ENCODE peak calls at places on chromosome 1, in five cellular contexts. D, R, E, P and G are unnamed samples.

GRCh38 chr1:92218559-92218958 is 844 bp downstream of the C1orf146 start:
- DNase-seq in D (no peak), R (no peak), E (no peak), P (no peak), G (no peak)

GRCh38 chr1:32761253-32761877 is 55.8 kb downstream of the YARS1 start:
- DNase-seq in D (peak), R (peak), E (peak), P (peak), G (no peak)

GRCh38 chr1:8813016-8813763 is 4.2 kb downstream of the RERE start:
- DNase-seq in D (no peak), R (no peak), E (no peak), P (no peak), G (no peak)

GRCh38 chr1:238409947-238410346 is 519.2 kb upstream of the ZP4 start:
- DNase-seq in D (no peak), R (no peak), E (no peak), P (no peak), G (no peak)

GRCh38 chr1:18637553-18637960 is 6.9 kb downstream of the PAX7 start:
- DNase-seq in D (no peak), R (no peak), E (peak), P (no peak), G (no peak)

GRCh38 chr1:24806588-24806987 is 61.3 kb downstream of the CLIC4 start:
- DNase-seq in D (no peak), R (no peak), E (peak), P (no peak), G (no peak)

GRCh38 chr1:96536576-96536975 is 185.0 kb upstream of the PTBP2 start:
- DNase-seq in D (no peak), R (no peak), E (no peak), P (no peak), G (no peak)

GRCh38 chr1:33612877-33613487 is 140.5 kb downstream of the ZSCAN20 start:
- DNase-seq in D (no peak), R (peak), E (peak), P (peak), G (peak)

GRCh38 chr1:219337588-219337987 is 163.9 kb downstream of the LYPLAL1 start:
- DNase-seq in D (no peak), R (no peak), E (no peak), P (no peak), G (no peak)

GRCh38 chr1:194069168-194069830 is 882.9 kb upstream of the B3GALT2 start:
- DNase-seq in D (no peak), R (no peak), E (no peak), P (no peak), G (no peak)

GRCh38 chr1:221683681-221684080 is 58.2 kb downstream of the DUSP10 start:
- DNase-seq in D (no peak), R (no peak), E (no peak), P (no peak), G (no peak)

GRCh38 chr1:25099343-25099951 is 132.9 kb downstream of the SYF2 start:
- DNase-seq in D (no peak), R (no peak), E (peak), P (no peak), G (no peak)

GRCh38 chr1:17919525-17920439 is 164.6 kb downstream of the ACTL8 start:
- DNase-seq in D (no peak), R (peak), E (peak), P (peak), G (peak)

GRCh38 chr1:89487972-89488371 is 36.7 kb upstream of the LRRC8B start:
- DNase-seq in D (no peak), R (no peak), E (no peak), P (no peak), G (no peak)

GRCh38 chr1:107076846-107077245 is 20.4 kb downstream of the PRMT6 start:
- DNase-seq in D (no peak), R (no peak), E (no peak), P (peak), G (no peak)

GRCh38 chr1:222750651-222751050 is 13.6 kb downstream of the FAM177B start:
- DNase-seq in D (no peak), R (no peak), E (no peak), P (no peak), G (no peak)

GRCh38 chr1:168291222-168291824 is 10.6 kb downstream of the TBX19 start:
- DNase-seq in D (no peak), R (no peak), E (no peak), P (no peak), G (no peak)

GRCh38 chr1:169860750-169861149 is 32.9 kb downstream of the SCYL3 start:
- DNase-seq in D (no peak), R (no peak), E (no peak), P (no peak), G (no peak)

GRCh38 chr1:118461154-118461553 is 276.1 kb upstream of the SPAG17 start:
- DNase-seq in D (no peak), R (no peak), E (no peak), P (no peak), G (no peak)

GRCh38 chr1:19845166-19845954 is 30.3 kb upstream of the RNF186 start:
- DNase-seq in D (no peak), R (no peak), E (no peak), P (no peak), G (no peak)

GRCh38 chr1:43197343-43198127 is 25.4 kb downstream of the CFAP57 start:
- DNase-seq in D (no peak), R (peak), E (peak), P (no peak), G (no peak)

GRCh38 chr1:115184951-115185331 is 95.6 kb upstream of the TSPAN2 start:
- DNase-seq in D (no peak), R (no peak), E (no peak), P (no peak), G (no peak)

GRCh38 chr1:77866296-77866695 is 22.1 kb upstream of the NEXN start:
- DNase-seq in D (no peak), R (no peak), E (no peak), P (no peak), G (no peak)

GRCh38 chr1:25909062-25909461 is 2.8 kb upstream of the STMN1 start:
- DNase-seq in D (no peak), R (no peak), E (no peak), P (no peak), G (no peak)

GRCh38 chr1:67572217-67572593 is 112.8 kb upstream of the GADD45A start:
- DNase-seq in D (no peak), R (no peak), E (no peak), P (no peak), G (no peak)

GRCh38 chr1:32031578-32032286 is 18.1 kb downstream of the KHDRBS1 start:
- DNase-seq in D (no peak), R (no peak), E (no peak), P (no peak), G (peak)

GRCh38 chr1:177287996-177288395 is 117.2 kb downstream of the BRINP2 start:
- DNase-seq in D (no peak), R (no peak), E (no peak), P (no peak), G (no peak)

GRCh38 chr1:243471026-243471685 is 215.3 kb downstream of the SDCCAG8 start:
- DNase-seq in D (no peak), R (no peak), E (no peak), P (no peak), G (no peak)

GRCh38 chr1:76782777-76783176 is 84.5 kb upstream of the ST6GALNAC5 start:
- DNase-seq in D (no peak), R (no peak), E (no peak), P (no peak), G (no peak)

GRCh38 chr1:84427520-84428188 is 29.4 kb downstream of the DNASE2B start:
- DNase-seq in D (no peak), R (peak), E (no peak), P (peak), G (no peak)

GRCh38 chr1:67211589-67212563 is 45.6 kb downstream of the IL23R start:
- DNase-seq in D (no peak), R (peak), E (no peak), P (peak), G (peak)

GRCh38 chr1:116020668-116021272 is 44.5 kb downstream of the SLC22A15 start:
- DNase-seq in D (no peak), R (peak), E (peak), P (peak), G (peak)

DNA sequence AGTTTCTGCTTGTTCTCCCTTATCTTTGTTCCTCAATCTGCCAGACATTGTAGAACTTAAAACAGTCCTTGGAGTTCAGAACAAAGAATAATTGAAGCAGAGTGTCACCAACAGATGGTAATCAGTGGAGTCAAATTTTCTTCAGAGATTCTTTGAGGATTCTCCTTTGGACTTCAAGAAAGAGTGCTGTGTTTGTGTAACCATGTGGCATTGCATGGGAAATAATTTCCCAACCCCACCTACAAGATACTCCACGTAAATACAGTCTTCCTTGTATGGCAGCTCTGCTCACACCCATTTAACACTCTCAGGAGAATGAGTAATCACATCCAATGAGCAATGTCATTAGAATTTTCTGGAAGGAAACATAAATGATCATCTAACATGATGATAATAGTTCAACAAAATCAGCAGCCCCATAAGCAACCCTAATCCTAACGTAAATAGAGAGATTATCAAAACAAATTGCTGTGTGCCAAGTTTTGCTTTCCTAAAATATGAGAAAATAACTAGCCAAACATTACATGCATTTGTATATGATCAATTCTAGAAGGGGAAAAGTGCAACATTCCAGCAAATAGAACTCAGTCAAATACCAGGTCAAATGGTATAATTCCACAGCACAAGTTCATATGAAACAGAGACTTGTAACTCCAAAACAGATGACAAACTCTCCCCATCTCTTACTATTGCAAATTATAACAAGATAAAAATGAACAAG is 6.9 kb upstream of the DENND1B start:
- DNase-seq in D (no peak), R (peak), E (no peak), P (no peak), G (no peak)
- TF ChIP-seq JUND in D (no peak), R (no peak), E (no peak), P (no peak), G (no peak)

GRCh38 chr1:59747469-59748014 is 67.2 kb upstream of the HOOK1 start:
- DNase-seq in D (no peak), R (no peak), E (peak), P (no peak), G (no peak)
- TF ChIP-seq JUND in D (no peak), R (no peak), E (no peak), P (no peak), G (no peak)

GRCh38 chr1:155324717-155325595 is 4.3 kb downstream of the RUSC1 start:
- DNase-seq in D (no peak), R (peak), E (peak), P (peak), G (peak)
- TF ChIP-seq JUND in D (no peak), R (no peak), E (no peak), P (no peak), G (no peak)

DNA sequence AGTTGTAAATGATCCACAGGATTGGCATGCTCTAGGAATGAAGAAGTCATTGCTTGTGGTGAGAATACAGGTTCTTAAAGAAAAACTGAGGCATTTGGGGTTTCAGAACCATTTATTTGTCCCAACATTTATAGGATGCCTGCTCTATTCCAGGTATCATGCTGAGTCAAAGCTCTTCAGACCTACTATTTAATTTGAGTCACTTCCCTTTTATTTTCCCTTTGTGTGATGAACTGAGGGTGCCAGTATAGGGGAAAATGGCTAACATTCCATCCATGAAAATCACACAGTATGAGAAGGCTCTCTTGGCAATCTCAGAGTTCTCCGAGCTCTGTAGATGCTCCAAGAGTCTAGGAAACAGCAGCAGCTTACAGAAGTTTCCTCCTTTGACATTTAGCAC is 110.4 kb downstream of the RNF220 start:
- DNase-seq in D (no peak), R (no peak), E (no peak), P (no peak), G (no peak)
- TF ChIP-seq JUND in D (no peak), R (no peak), E (no peak), P (no peak), G (no peak)

GRCh38 chr1:155117610-155118009 is 10.1 kb upstream of the EFNA1 start:
- DNase-seq in D (no peak), R (no peak), E (no peak), P (no peak), G (no peak)
- TF ChIP-seq JUND in D (no peak), R (no peak), E (no peak), P (no peak), G (no peak)

GRCh38 chr1:56933606-56934005 is 32.2 kb downstream of the C8B start:
- DNase-seq in D (no peak), R (no peak), E (no peak), P (no peak), G (no peak)

GRCh38 chr1:56929492-56929891 is 36.3 kb downstream of the C8B start:
- DNase-seq in D (no peak), R (no peak), E (no peak), P (no peak), G (no peak)

GRCh38 chr1:56934400-56935080 is 31.3 kb downstream of the C8B start:
- DNase-seq in D (no peak), R (no peak), E (no peak), P (no peak), G (no peak)

GRCh38 chr1:56931686-56932085 is 34.1 kb downstream of the C8B start:
- DNase-seq in D (no peak), R (no peak), E (no peak), P (no peak), G (no peak)

DNA sequence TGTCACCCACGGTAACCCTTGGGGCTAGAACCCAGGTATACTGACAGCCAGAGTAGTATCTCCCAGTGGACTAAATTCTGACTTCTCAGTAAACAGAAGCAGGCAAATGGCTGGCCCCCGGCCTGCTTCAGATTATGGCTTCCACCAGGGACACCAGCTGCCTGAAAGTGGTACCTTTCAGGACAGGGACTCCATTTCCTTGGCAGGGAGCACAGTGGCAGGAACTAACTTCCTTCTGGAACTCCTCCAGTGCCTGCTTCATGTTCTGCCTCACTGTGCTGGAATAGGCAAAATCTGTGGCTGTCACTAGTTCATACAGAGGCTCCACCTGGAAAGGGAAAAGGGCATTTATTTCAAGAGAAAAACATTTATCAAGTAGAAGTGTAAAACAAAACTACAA is 32.7 kb downstream of the C8B start:
- DNase-seq in D (no peak), R (no peak), E (no peak), P (no peak), G (no peak)
- TF ChIP-seq JUND in D (no peak), R (no peak), E (no peak), P (no peak), G (no peak)

GRCh38 chr1:64001038-64001437 is 202.4 kb upstream of the UBE2U start:
- DNase-seq in D (no peak), R (no peak), E (no peak), P (no peak), G (no peak)

GRCh38 chr1:64010316-64010715 is 193.1 kb upstream of the UBE2U start:
- DNase-seq in D (no peak), R (no peak), E (no peak), P (no peak), G (no peak)

GRCh38 chr1:64004451-64004850 is 199.0 kb upstream of the UBE2U start:
- DNase-seq in D (no peak), R (no peak), E (no peak), P (no peak), G (no peak)

DNA sequence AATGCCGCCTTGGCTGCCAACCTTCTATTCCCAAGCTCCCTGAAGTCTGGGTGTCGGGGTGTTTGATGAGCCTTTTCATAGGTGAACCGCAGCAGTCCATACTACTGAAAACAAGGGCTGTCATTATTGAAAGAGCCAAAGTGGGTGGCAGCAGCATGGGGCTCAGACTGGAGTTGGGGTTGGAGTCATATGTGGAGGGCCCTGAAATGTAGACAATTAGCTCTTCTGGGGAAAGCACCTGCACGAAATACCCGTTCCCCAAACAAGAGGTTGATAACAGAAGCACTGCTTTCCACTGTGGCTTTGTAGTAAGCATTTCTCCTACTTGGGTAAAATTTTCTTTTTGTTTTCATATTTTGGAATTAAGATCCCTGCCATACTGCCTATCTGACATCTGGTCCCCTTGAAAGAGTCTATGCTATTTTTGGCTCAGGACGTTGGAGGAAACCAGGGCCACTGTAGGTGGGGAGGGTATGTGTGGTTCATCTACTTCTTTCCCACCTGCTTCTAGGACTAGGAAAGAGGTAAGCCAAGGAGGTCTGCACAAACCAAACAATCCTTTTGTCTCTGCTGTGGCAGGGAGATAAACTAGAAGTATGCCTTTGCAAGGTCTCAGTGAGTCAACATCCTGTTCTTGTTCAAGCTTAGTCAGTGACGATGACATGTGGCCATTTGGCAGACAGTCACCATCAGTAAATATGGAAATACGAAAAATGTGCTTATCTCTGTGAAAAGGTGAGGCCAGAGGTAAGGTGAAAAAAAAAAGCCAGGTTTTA is 197.0 kb upstream of the UBE2U start:
- DNase-seq in D (no peak), R (peak), E (no peak), P (peak), G (no peak)
- TF ChIP-seq JUND in D (no peak), R (peak), E (peak), P (peak), G (no peak)

GRCh38 chr1:207817166-207817565 is 65.3 kb downstream of the CD46 start:
- DNase-seq in D (no peak), R (no peak), E (no peak), P (no peak), G (no peak)

GRCh38 chr1:207817778-207818751 is 66.2 kb downstream of the CD46 start:
- DNase-seq in D (no peak), R (peak), E (no peak), P (no peak), G (no peak)

GRCh38 chr1:207820568-207821463 is 69.0 kb downstream of the CD46 start:
- DNase-seq in D (no peak), R (no peak), E (no peak), P (no peak), G (no peak)

GRCh38 chr1:207821464-207822045 is 69.7 kb downstream of the CD46 start:
- DNase-seq in D (no peak), R (no peak), E (no peak), P (no peak), G (no peak)

GRCh38 chr1:207818971-207819451 is 67.2 kb downstream of the CD46 start:
- DNase-seq in D (no peak), R (no peak), E (no peak), P (no peak), G (no peak)
- TF ChIP-seq JUND in D (no peak), R (no peak), E (no peak), P (no peak), G (no peak)